ENCODE peak calls at places on chromosomes 11 and 22, in nine cellular contexts. M is left ventricle myocardium inferior, E is fibroblast of pulmonary artery, D is IMR-90, B is A549, J is BJ, L is astrocyte of the spinal cord, U is H1, I is fibroblast of the aortic adventitia. H is an unnamed sample.

GRCh38 chr11:118783724-118784495 is 7.1 kb downstream of the DDX6 start:
- DNase-seq in I (no peak), B (no peak), E (no peak), L (no peak), M (peak), U (no peak), J (no peak), D (no peak), H (no peak)

GRCh38 chr11:126293726-126294125 is 10.1 kb upstream of the DCPS start:
- DNase-seq in E (no peak), M (no peak), B (no peak), U (no peak), D (no peak), I (no peak), L (no peak), J (no peak), H (no peak)

GRCh38 chr11:72779495-72780128 is 14.2 kb downstream of the STARD10 start:
- DNase-seq in B (no peak), M (no peak), U (no peak), I (no peak), D (no peak), E (no peak), L (no peak), J (no peak), H (no peak)

GRCh38 chr11:59208956-59209355 is 3.8 kb downstream of the MPEG1 start:
- DNase-seq in I (no peak), D (peak), E (no peak), L (peak), B (no peak), J (no peak), U (no peak), M (no peak), H (peak)

GRCh38 chr11:71311176-71311925 is 59.0 kb upstream of the SHANK2 start:
- DNase-seq in J (no peak), I (no peak), B (no peak), E (no peak), D (no peak), L (no peak), M (no peak), U (peak), H (no peak)

GRCh38 chr11:66190776-66191175 is 77.7 kb upstream of the RAB1B start:
- DNase-seq in J (no peak), U (no peak), M (no peak), I (no peak), L (no peak), B (no peak), D (no peak), E (no peak), H (no peak)

GRCh38 chr22:17091851-17092250 is 7.1 kb downstream of the IL17RA start:
- DNase-seq in I (no peak), J (no peak), D (no peak), B (no peak), L (no peak), M (no peak), E (no peak), U (no peak), H (no peak)

GRCh38 chr11:111429066-111429506 is 50.0 kb upstream of the POU2AF1 start:
- DNase-seq in B (no peak), E (peak), L (peak), I (peak), D (peak), J (no peak), M (peak), U (peak), H (peak)

GRCh38 chr22:37998543-37998942 is 14.2 kb upstream of the SOX10 start:
- DNase-seq in U (no peak), D (no peak), B (no peak), L (no peak), E (no peak), M (no peak), J (no peak), I (no peak), H (no peak)

GRCh38 chr11:120682866-120683265 is 171.3 kb downstream of the GRIK4 start:
- DNase-seq in E (peak), D (peak), U (no peak), M (no peak), B (no peak), L (peak), I (peak), J (no peak), H (no peak)

GRCh38 chr22:39408807-39409206 is 9.2 kb downstream of the TAB1 start:
- DNase-seq in J (no peak), U (no peak), M (no peak), D (no peak), I (no peak), E (no peak), L (no peak), B (no peak), H (no peak)

GRCh38 chr22:50581031-50581949 is 1.4 kb downstream of the CHKB start:
- DNase-seq in M (no peak), I (no peak), D (no peak), B (no peak), E (no peak), L (no peak), J (no peak), U (no peak), H (no peak)

GRCh38 chr22:46654927-46655595 is 34.9 kb downstream of the GRAMD4 start:
- DNase-seq in E (no peak), I (no peak), B (no peak), D (no peak), U (no peak), L (no peak), M (no peak), J (no peak), H (no peak)

GRCh38 chr11:121829159-121829643 is 286.8 kb downstream of the BLID start:
- DNase-seq in I (peak), D (peak), B (no peak), M (no peak), U (no peak), J (peak), L (peak), E (peak), H (peak)

GRCh38 chr11:84129961-84130576 is 843.9 kb upstream of the CCDC90B start:
- DNase-seq in B (no peak), L (no peak), E (no peak), U (no peak), I (no peak), J (no peak), D (no peak), M (no peak), H (no peak)

GRCh38 chr22:31253949-31254348 is 38.3 kb downstream of the PIK3IP1 start:
- DNase-seq in B (no peak), J (no peak), D (no peak), I (no peak), M (peak), E (peak), L (no peak), U (no peak), H (no peak)

GRCh38 chr22:20236052-20236717 is 31.9 kb downstream of the RTN4R start:
- DNase-seq in I (no peak), E (no peak), M (no peak), B (no peak), J (no peak), U (no peak), L (no peak), D (no peak), H (no peak)

GRCh38 chr11:17396598-17397310 is 8.3 kb upstream of the KCNJ11 start:
- DNase-seq in U (no peak), D (no peak), I (no peak), M (no peak), J (no peak), E (no peak), L (no peak), B (no peak), H (no peak)

GRCh38 chr22:19543970-19544708 is 19.9 kb upstream of the CLDN5 start:
- DNase-seq in I (no peak), D (no peak), J (no peak), L (no peak), B (no peak), U (no peak), M (no peak), E (no peak), H (no peak)

GRCh38 chr22:32317524-32317923 is 40.1 kb upstream of the RFPL3 start:
- DNase-seq in D (no peak), L (no peak), B (no peak), I (no peak), U (no peak), M (no peak), E (no peak), J (no peak), H (no peak)

GRCh38 chr11:117505285-117505970 is 177.8 kb downstream of the CEP164 start:
- DNase-seq in D (no peak), J (no peak), L (no peak), E (no peak), B (no peak), I (no peak), U (no peak), M (no peak), H (no peak)

GRCh38 chr11:45148276-45148675 is 1.8 kb downstream of the PRDM11 start:
- DNase-seq in I (no peak), M (no peak), D (no peak), U (peak), B (no peak), J (no peak), E (no peak), L (no peak), H (no peak)

GRCh38 chr11:134716582-134716981 is 304.5 kb upstream of the B3GAT1 start:
- DNase-seq in I (no peak), U (no peak), E (no peak), L (no peak), J (no peak), M (no peak), B (no peak), D (no peak), H (no peak)

GRCh38 chr11:85602551-85603218 is 24.5 kb downstream of the DLG2 start:
- DNase-seq in U (no peak), L (no peak), I (peak), J (no peak), M (no peak), E (peak), D (peak), B (no peak), H (peak)

GRCh38 chr11:37905707-37906417 is 1307.8 kb upstream of the RAG2 start:
- DNase-seq in M (no peak), J (no peak), L (no peak), E (no peak), U (no peak), I (no peak), D (no peak), B (no peak), H (no peak)

GRCh38 chr22:18013436-18013835 is 10.9 kb downstream of the MICAL3 start:
- DNase-seq in B (no peak), U (no peak), I (no peak), M (no peak), L (no peak), J (no peak), D (no peak), E (no peak), H (no peak)

GRCh38 chr11:86800076-86800955 is at the start of gene PRSS23:
- DNase-seq in B (peak), U (peak), I (peak), J (no peak), M (peak), E (peak), L (peak), D (peak), H (peak)

GRCh38 chr11:66418168-66418985 is 2.5 kb upstream of the NPAS4 start:
- DNase-seq in D (peak), B (peak), L (peak), I (peak), J (peak), E (peak), M (peak), U (peak), H (peak)

GRCh38 chr22:44680481-44680894 is 21.5 kb upstream of the PRR5 start:
- DNase-seq in D (no peak), I (no peak), E (no peak), L (no peak), J (no peak), M (no peak), B (no peak), U (no peak), H (no peak)

GRCh38 chr11:70131606-70132190 is 53.6 kb downstream of the ANO1 start:
- DNase-seq in D (no peak), J (no peak), L (no peak), M (no peak), I (no peak), E (no peak), U (no peak), B (no peak), H (no peak)

GRCh38 chr11:22703040-22703439 is 36.6 kb downstream of the GAS2 start:
- DNase-seq in U (no peak), L (peak), J (no peak), E (peak), B (peak), I (peak), M (no peak), D (peak), H (peak)

GRCh38 chr11:60921259-60921658 is 3.0 kb upstream of the TMEM132A start:
- DNase-seq in I (no peak), L (no peak), U (no peak), B (no peak), E (no peak), J (no peak), D (no peak), M (no peak), H (no peak)

GRCh38 chr11:61764606-61765260 is 12.3 kb downstream of the MYRF start:
- DNase-seq in L (no peak), E (peak), M (no peak), J (no peak), I (peak), D (no peak), U (peak), B (no peak), H (no peak)

GRCh38 chr11:122192634-122193245 is 76.7 kb upstream of the BLID start:
- DNase-seq in L (peak), D (peak), M (no peak), I (peak), J (no peak), U (no peak), B (no peak), E (peak), H (peak)

GRCh38 chr11:107859459-107860239 is 1.1 kb upstream of the SLC35F2 start:
- DNase-seq in E (no peak), J (no peak), B (peak), L (no peak), I (peak), U (peak), D (no peak), M (peak), H (no peak)

GRCh38 chr11:57643802-57644201 is 5.9 kb downstream of the YPEL4 start:
- DNase-seq in U (no peak), B (no peak), L (no peak), I (peak), J (no peak), E (peak), M (no peak), D (peak), H (no peak)
- TF ChIP-seq CTCF in U (no peak), B (no peak), L (peak), I (peak), J (peak), E (peak), M (no peak), D (no peak), H (peak)

GRCh38 chr22:21659864-21660525 is 5.8 kb upstream of the PPIL2 start:
- DNase-seq in M (no peak), D (no peak), J (no peak), B (no peak), I (no peak), U (no peak), E (no peak), L (no peak), H (no peak)

GRCh38 chr22:21660904-21661303 is 4.9 kb upstream of the PPIL2 start:
- DNase-seq in D (no peak), L (no peak), J (no peak), E (no peak), I (no peak), M (no peak), B (no peak), U (no peak), H (no peak)

GRCh38 chr22:21657361-21658118 is 8.3 kb upstream of the PPIL2 start:
- DNase-seq in D (peak), E (peak), B (peak), J (no peak), M (peak), I (no peak), U (peak), L (peak), H (no peak)

GRCh38 chr22:21652547-21653545 is 10.7 kb downstream of the SDF2L1 start:
- DNase-seq in B (no peak), M (no peak), J (no peak), D (no peak), I (no peak), E (no peak), L (no peak), U (peak), H (no peak)

GRCh38 chr22:21657020-21657360 is 8.8 kb upstream of the PPIL2 start:
- DNase-seq in M (no peak), E (no peak), I (no peak), D (no peak), J (no peak), L (no peak), B (no peak), U (no peak), H (no peak)
- H3K4me3 ChIP-seq in M (peak), E (peak), I (peak), D (peak), J (peak), L (peak), B (peak), U (peak), H (peak)

GRCh38 chr11:8059030-8059429 is 22.0 kb upstream of the TUB start:
- DNase-seq in L (no peak), I (no peak), J (no peak), D (no peak), E (no peak), B (no peak), U (peak), M (no peak), H (no peak)

GRCh38 chr11:8055836-8056526 is 25.0 kb upstream of the TUB start:
- DNase-seq in U (peak), E (no peak), L (no peak), D (no peak), M (no peak), B (no peak), I (no peak), J (no peak), H (no peak)

GRCh38 chr11:8056810-8057463 is 24.1 kb upstream of the TUB start:
- DNase-seq in J (peak), I (peak), L (no peak), E (peak), D (peak), B (no peak), U (peak), M (no peak), H (peak)

GRCh38 chr11:8058216-8058615 is 22.8 kb upstream of the TUB start:
- DNase-seq in E (no peak), J (no peak), M (no peak), U (peak), L (no peak), I (no peak), D (no peak), B (no peak), H (no peak)

DNA sequence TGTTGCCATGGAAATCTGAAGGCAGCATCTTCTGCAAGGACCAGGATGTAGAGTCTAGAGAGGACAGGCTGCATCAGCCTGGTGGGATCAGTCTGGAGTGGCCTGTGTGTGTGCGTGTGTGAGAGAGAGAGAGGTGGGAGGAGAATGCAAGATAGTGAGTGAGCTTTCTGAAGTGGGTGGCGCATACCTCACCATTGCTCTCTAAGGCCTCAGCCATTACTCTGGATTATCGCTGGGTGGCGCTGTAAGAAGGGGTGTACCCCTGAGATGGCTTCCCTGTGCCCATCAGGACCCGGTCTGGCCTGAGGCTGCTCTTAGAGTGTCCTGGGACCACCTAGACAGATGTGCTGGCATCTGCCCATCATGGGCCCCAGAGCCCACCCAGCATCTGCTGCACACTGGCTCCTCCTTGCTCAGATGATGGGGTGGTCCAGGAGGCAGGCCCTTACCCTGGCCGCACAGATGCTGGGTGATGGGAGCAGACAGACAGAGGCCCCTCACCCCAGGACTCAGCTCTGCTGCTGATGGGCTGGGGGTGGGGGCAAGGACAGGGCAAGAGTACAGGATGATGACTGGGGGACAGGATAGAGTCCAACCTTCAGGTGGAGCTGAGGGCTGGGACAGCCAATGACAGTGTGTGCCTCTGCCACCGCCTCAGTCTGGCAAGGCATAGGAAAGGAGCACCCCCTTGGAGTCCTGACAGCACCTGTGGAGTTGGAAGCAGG is 25.7 kb upstream of the TUB start:
- DNase-seq in I (no peak), J (no peak), E (no peak), D (no peak), L (no peak), U (peak), B (no peak), M (no peak), H (peak)
- TF ChIP-seq CTCF in I (no peak), J (peak), E (peak), D (peak), L (no peak), U (peak), B (no peak), M (no peak), H (peak)

DNA sequence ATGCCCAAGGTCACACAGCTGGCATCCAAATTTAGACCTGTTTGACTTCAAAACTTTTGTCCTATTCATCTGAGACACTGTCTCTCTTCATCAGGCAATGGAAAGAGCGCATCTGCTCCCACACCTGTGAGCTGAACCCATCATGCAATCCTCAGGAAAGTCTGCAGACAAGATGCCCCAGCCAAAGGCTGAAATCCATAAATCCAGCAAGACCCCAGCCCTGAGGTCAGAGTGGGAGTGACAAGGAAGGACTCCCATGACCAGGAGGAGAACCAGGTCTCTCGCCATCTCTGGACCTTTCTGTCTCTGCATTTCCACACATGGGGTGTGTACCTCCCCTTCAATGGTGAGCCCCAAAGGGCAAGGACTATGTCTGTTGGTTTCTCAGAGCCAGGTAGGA is 83.6 kb upstream of the HMGXB4 start:
- DNase-seq in B (no peak), U (no peak), I (no peak), L (no peak), J (no peak), M (no peak), D (no peak), E (no peak), H (no peak)
- H3K4me3 ChIP-seq in B (no peak), U (no peak), I (no peak), L (no peak), J (no peak), M (no peak), D (no peak), E (no peak), H (no peak)

DNA sequence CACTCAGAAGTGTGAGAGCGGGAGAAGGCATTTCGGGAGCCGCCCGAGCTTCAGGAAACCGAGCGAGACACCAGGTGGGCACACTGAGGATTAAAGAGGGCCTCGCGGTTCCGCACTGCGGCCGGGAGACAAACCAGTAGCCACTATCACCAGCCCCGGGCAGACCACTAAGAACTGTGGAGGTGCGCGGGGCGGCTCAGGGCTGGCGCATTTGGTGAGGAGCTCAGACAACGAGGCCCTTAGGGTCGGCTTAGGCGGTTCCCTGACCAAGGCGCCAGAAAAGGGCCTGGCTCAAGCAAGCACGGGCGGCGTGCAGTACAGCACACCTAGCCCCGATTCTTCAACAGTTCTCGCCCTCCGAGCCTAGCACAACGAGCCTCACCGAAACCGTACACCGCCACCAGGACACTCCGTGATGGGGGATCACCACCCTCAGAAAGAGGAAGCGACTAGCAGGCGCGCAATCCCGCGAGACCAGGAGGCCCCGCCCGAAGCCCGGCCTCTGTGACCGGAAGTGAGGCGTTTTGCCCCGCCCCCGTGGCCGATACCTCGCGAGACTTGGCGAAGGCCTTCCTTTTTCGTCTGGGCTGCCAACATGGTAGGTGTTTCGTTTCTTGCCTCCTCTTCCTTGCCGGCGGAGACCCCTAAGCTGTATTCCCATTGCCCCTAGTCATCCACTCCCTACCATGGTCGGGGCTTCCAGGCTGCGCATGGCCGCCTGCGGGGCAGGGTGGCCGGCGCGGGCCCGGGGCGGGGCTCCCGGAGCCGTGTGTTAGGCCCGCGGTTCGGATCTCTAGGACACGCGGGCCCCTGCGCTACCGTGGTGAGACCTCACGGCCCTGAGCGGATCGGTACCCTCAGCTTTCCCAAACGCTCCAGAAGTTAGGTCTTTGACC is at the start of the genes RPL27A and TRIM66:
- DNase-seq in J (peak), B (peak), L (peak), M (peak), U (peak), I (peak), D (peak), E (peak), H (peak)
- TF ChIP-seq CTCF in J (no peak), B (no peak), L (no peak), M (peak), U (no peak), I (peak), D (peak), E (peak), H (peak)

H was measured in choroid plexus epithelial cell.